ENCODE peak calls at places on chromosomes 7 and 10, in seven cellular contexts. One of them, this sample, is unnamed.

GRCh38 chr7:42734568-42734967 is 177.3 kb downstream of the C7orf25 start:
- DNase-seq in fibroblast of the conjunctiva: no peak
- DNase-seq in effector memory CD4-positive, alpha-beta T cell: no peak
- DNase-seq in effector memory CD8-positive, alpha-beta T cell: no peak
- DNase-seq in H54: no peak
- DNase-seq in neural crest cell: no peak
- DNase-seq in keratinocyte: no peak
- DNase-seq in this sample: no peak

GRCh38 chr7:154842608-154843007 is 160.3 kb downstream of the PAXIP1 start:
- DNase-seq in effector memory CD8-positive, alpha-beta T cell: no peak
- DNase-seq in neural crest cell: no peak
- DNase-seq in H54: no peak
- DNase-seq in fibroblast of the conjunctiva: no peak
- DNase-seq in keratinocyte: no peak
- DNase-seq in effector memory CD4-positive, alpha-beta T cell: no peak
- DNase-seq in this sample: no peak

GRCh38 chr7:98251251-98251843 is 685 bp downstream of the TECPR1 start:
- DNase-seq in keratinocyte: no peak
- DNase-seq in neural crest cell: no peak
- DNase-seq in effector memory CD4-positive, alpha-beta T cell: no peak
- DNase-seq in effector memory CD8-positive, alpha-beta T cell: peak; percentile 42
- DNase-seq in H54: peak; percentile 49
- DNase-seq in fibroblast of the conjunctiva: no peak
- DNase-seq in this sample: peak; percentile 69

GRCh38 chr7:19982841-19983835 is 209.7 kb upstream of the TMEM196 start:
- DNase-seq in fibroblast of the conjunctiva: peak; percentile 28
- DNase-seq in neural crest cell: peak; percentile 11
- DNase-seq in H54: no peak
- DNase-seq in effector memory CD4-positive, alpha-beta T cell: no peak
- DNase-seq in effector memory CD8-positive, alpha-beta T cell: no peak
- DNase-seq in keratinocyte: no peak
- DNase-seq in this sample: no peak

GRCh38 chr7:23693224-23693623 is 13.2 kb downstream of the FAM221A start:
- DNase-seq in effector memory CD8-positive, alpha-beta T cell: no peak
- DNase-seq in fibroblast of the conjunctiva: no peak
- DNase-seq in effector memory CD4-positive, alpha-beta T cell: no peak
- DNase-seq in neural crest cell: no peak
- DNase-seq in H54: no peak
- DNase-seq in keratinocyte: no peak
- DNase-seq in this sample: no peak

GRCh38 chr7:14821757-14822480 is 80.6 kb downstream of the DGKB start:
- DNase-seq in neural crest cell: no peak
- DNase-seq in effector memory CD8-positive, alpha-beta T cell: no peak
- DNase-seq in H54: no peak
- DNase-seq in fibroblast of the conjunctiva: no peak
- DNase-seq in effector memory CD4-positive, alpha-beta T cell: no peak
- DNase-seq in keratinocyte: no peak
- DNase-seq in this sample: no peak

GRCh38 chr7:100446040-100446439 is 9.7 kb upstream of the PPP1R35 start:
- DNase-seq in effector memory CD8-positive, alpha-beta T cell: no peak
- DNase-seq in fibroblast of the conjunctiva: no peak
- DNase-seq in keratinocyte: no peak
- DNase-seq in neural crest cell: no peak
- DNase-seq in H54: no peak
- DNase-seq in effector memory CD4-positive, alpha-beta T cell: no peak
- DNase-seq in this sample: no peak

GRCh38 chr10:114686013-114686412 is 27.9 kb upstream of the ABLIM1 start:
- DNase-seq in keratinocyte: no peak
- DNase-seq in fibroblast of the conjunctiva: no peak
- DNase-seq in H54: no peak
- DNase-seq in neural crest cell: no peak
- DNase-seq in effector memory CD4-positive, alpha-beta T cell: no peak
- DNase-seq in effector memory CD8-positive, alpha-beta T cell: no peak
- DNase-seq in this sample: no peak

GRCh38 chr10:33921970-33922605 is 587.6 kb upstream of the NRP1 start:
- DNase-seq in effector memory CD8-positive, alpha-beta T cell: no peak
- DNase-seq in fibroblast of the conjunctiva: no peak
- DNase-seq in H54: no peak
- DNase-seq in keratinocyte: no peak
- DNase-seq in neural crest cell: no peak
- DNase-seq in effector memory CD4-positive, alpha-beta T cell: no peak
- DNase-seq in this sample: no peak

GRCh38 chr7:30674876-30675275 is 7.4 kb downstream of the CRHR2 start:
- DNase-seq in H54: no peak
- DNase-seq in effector memory CD8-positive, alpha-beta T cell: no peak
- DNase-seq in fibroblast of the conjunctiva: no peak
- DNase-seq in keratinocyte: no peak
- DNase-seq in effector memory CD4-positive, alpha-beta T cell: no peak
- DNase-seq in neural crest cell: no peak
- DNase-seq in this sample: no peak

GRCh38 chr10:35423505-35424306 is 87.4 kb downstream of the CCNY start:
- DNase-seq in effector memory CD4-positive, alpha-beta T cell: no peak
- DNase-seq in keratinocyte: peak; percentile 42
- DNase-seq in effector memory CD8-positive, alpha-beta T cell: no peak
- DNase-seq in neural crest cell: no peak
- DNase-seq in fibroblast of the conjunctiva: no peak
- DNase-seq in H54: peak; percentile 63
- DNase-seq in this sample: no peak

GRCh38 chr10:11080564-11080984 is 62.9 kb downstream of the CELF2 start:
- DNase-seq in H54: no peak
- DNase-seq in keratinocyte: no peak
- DNase-seq in effector memory CD4-positive, alpha-beta T cell: no peak
- DNase-seq in neural crest cell: no peak
- DNase-seq in effector memory CD8-positive, alpha-beta T cell: no peak
- DNase-seq in fibroblast of the conjunctiva: no peak
- DNase-seq in this sample: no peak

GRCh38 chr7:149621776-149622175 is 124.2 kb upstream of the ZNF746 start:
- DNase-seq in neural crest cell: no peak
- DNase-seq in H54: no peak
- DNase-seq in fibroblast of the conjunctiva: no peak
- DNase-seq in effector memory CD4-positive, alpha-beta T cell: no peak
- DNase-seq in keratinocyte: no peak
- DNase-seq in effector memory CD8-positive, alpha-beta T cell: peak; percentile 53
- DNase-seq in this sample: no peak

GRCh38 chr7:155299539-155300202 is 2.0 kb downstream of the INSIG1 start:
- DNase-seq in effector memory CD4-positive, alpha-beta T cell: no peak
- DNase-seq in H54: no peak
- DNase-seq in effector memory CD8-positive, alpha-beta T cell: no peak
- DNase-seq in neural crest cell: no peak
- DNase-seq in fibroblast of the conjunctiva: no peak
- DNase-seq in keratinocyte: no peak
- DNase-seq in this sample: no peak

GRCh38 chr7:44384586-44385383 is 59.4 kb upstream of the CAMK2B start:
- DNase-seq in effector memory CD8-positive, alpha-beta T cell: no peak
- DNase-seq in keratinocyte: no peak
- DNase-seq in H54: no peak
- DNase-seq in neural crest cell: no peak
- DNase-seq in fibroblast of the conjunctiva: no peak
- DNase-seq in effector memory CD4-positive, alpha-beta T cell: no peak
- DNase-seq in this sample: no peak

GRCh38 chr7:144671429-144671828 is 164.4 kb downstream of the TPK1 start:
- DNase-seq in effector memory CD4-positive, alpha-beta T cell: no peak
- DNase-seq in keratinocyte: no peak
- DNase-seq in effector memory CD8-positive, alpha-beta T cell: no peak
- DNase-seq in H54: no peak
- DNase-seq in neural crest cell: no peak
- DNase-seq in fibroblast of the conjunctiva: no peak
- DNase-seq in this sample: no peak

GRCh38 chr7:130301606-130302005 is 8.6 kb downstream of the CPA4 start:
- DNase-seq in H54: no peak
- DNase-seq in fibroblast of the conjunctiva: no peak
- DNase-seq in effector memory CD8-positive, alpha-beta T cell: no peak
- DNase-seq in keratinocyte: no peak
- DNase-seq in effector memory CD4-positive, alpha-beta T cell: no peak
- DNase-seq in neural crest cell: no peak
- DNase-seq in this sample: no peak

GRCh38 chr7:77238703-77239136 is 39.1 kb upstream of the FGL2 start:
- DNase-seq in H54: no peak
- DNase-seq in effector memory CD8-positive, alpha-beta T cell: no peak
- DNase-seq in neural crest cell: no peak
- DNase-seq in keratinocyte: no peak
- DNase-seq in fibroblast of the conjunctiva: no peak
- DNase-seq in effector memory CD4-positive, alpha-beta T cell: no peak
- DNase-seq in this sample: peak; percentile 26

GRCh38 chr10:100046088-100046487 is 35.6 kb downstream of the CPN1 start:
- DNase-seq in keratinocyte: peak; percentile 41
- DNase-seq in neural crest cell: peak; percentile 96
- DNase-seq in effector memory CD4-positive, alpha-beta T cell: peak; percentile 53
- DNase-seq in fibroblast of the conjunctiva: peak; percentile 74
- DNase-seq in effector memory CD8-positive, alpha-beta T cell: peak; percentile 74
- DNase-seq in H54: peak; percentile 62
- DNase-seq in this sample: peak; percentile 85

GRCh38 chr7:103100348-103100747 is 25.4 kb downstream of the ARMC10 start:
- DNase-seq in effector memory CD8-positive, alpha-beta T cell: no peak
- DNase-seq in H54: no peak
- DNase-seq in fibroblast of the conjunctiva: no peak
- DNase-seq in effector memory CD4-positive, alpha-beta T cell: no peak
- DNase-seq in keratinocyte: no peak
- DNase-seq in neural crest cell: no peak
- DNase-seq in this sample: no peak

GRCh38 chr10:95234951-95235350 is 40.9 kb downstream of the ACSM6 start:
- DNase-seq in effector memory CD8-positive, alpha-beta T cell: no peak
- DNase-seq in effector memory CD4-positive, alpha-beta T cell: no peak
- DNase-seq in H54: no peak
- DNase-seq in neural crest cell: no peak
- DNase-seq in keratinocyte: no peak
- DNase-seq in fibroblast of the conjunctiva: no peak
- DNase-seq in this sample: no peak

GRCh38 chr7:147014596-147014995 is 898.0 kb downstream of the CNTNAP2 start:
- DNase-seq in effector memory CD8-positive, alpha-beta T cell: no peak
- DNase-seq in H54: no peak
- DNase-seq in fibroblast of the conjunctiva: no peak
- DNase-seq in neural crest cell: no peak
- DNase-seq in effector memory CD4-positive, alpha-beta T cell: no peak
- DNase-seq in keratinocyte: no peak
- DNase-seq in this sample: no peak

GRCh38 chr7:129665013-129665401 is 53.5 kb downstream of the NRF1 start:
- DNase-seq in keratinocyte: peak; percentile 92
- DNase-seq in effector memory CD4-positive, alpha-beta T cell: no peak
- DNase-seq in H54: peak; percentile 75
- DNase-seq in fibroblast of the conjunctiva: peak; percentile 89
- DNase-seq in neural crest cell: no peak
- DNase-seq in effector memory CD8-positive, alpha-beta T cell: no peak
- DNase-seq in this sample: no peak

GRCh38 chr7:68529221-68529620 is 1069.1 kb upstream of the AUTS2 start:
- DNase-seq in neural crest cell: no peak
- DNase-seq in keratinocyte: no peak
- DNase-seq in effector memory CD8-positive, alpha-beta T cell: no peak
- DNase-seq in fibroblast of the conjunctiva: no peak
- DNase-seq in effector memory CD4-positive, alpha-beta T cell: no peak
- DNase-seq in H54: peak; percentile 40
- DNase-seq in this sample: no peak

GRCh38 chr7:141522657-141523342 is 28.4 kb upstream of the AGK start:
- DNase-seq in keratinocyte: no peak
- DNase-seq in fibroblast of the conjunctiva: no peak
- DNase-seq in H54: no peak
- DNase-seq in effector memory CD8-positive, alpha-beta T cell: no peak
- DNase-seq in effector memory CD4-positive, alpha-beta T cell: no peak
- DNase-seq in neural crest cell: no peak
- DNase-seq in this sample: no peak

GRCh38 chr10:117218654-117219053 is 21.4 kb downstream of the KCNK18 start:
- DNase-seq in effector memory CD8-positive, alpha-beta T cell: no peak
- DNase-seq in effector memory CD4-positive, alpha-beta T cell: no peak
- DNase-seq in neural crest cell: no peak
- DNase-seq in keratinocyte: no peak
- DNase-seq in H54: no peak
- DNase-seq in fibroblast of the conjunctiva: no peak
- DNase-seq in this sample: no peak

GRCh38 chr7:132544025-132544424 is 32.2 kb downstream of the PLXNA4 start:
- DNase-seq in fibroblast of the conjunctiva: no peak
- DNase-seq in neural crest cell: no peak
- DNase-seq in effector memory CD8-positive, alpha-beta T cell: no peak
- DNase-seq in effector memory CD4-positive, alpha-beta T cell: no peak
- DNase-seq in H54: no peak
- DNase-seq in keratinocyte: no peak
- DNase-seq in this sample: no peak

This sample was measured in right lobe of liver.